ENCODE peak calls at places on chromosomes 11 and 22, in four cellular contexts. T is IMR-90, M is K562, P is GM12878. C is an unnamed sample.

GRCh38 chr11:126546191-126546590 is 190.7 kb downstream of the ST3GAL4 start:
- DNase-seq in T (peak), M (no peak), P (no peak), C (no peak)

GRCh38 chr11:59641156-59641555 is 25.6 kb upstream of the OSBP start:
- DNase-seq in T (peak), M (no peak), P (no peak), C (no peak)

GRCh38 chr11:123434262-123434661 is 4.2 kb downstream of the GRAMD1B start:
- DNase-seq in T (peak), M (peak), P (no peak), C (peak)

GRCh38 chr22:37448521-37449150 is 21.4 kb upstream of the ELFN2 start:
- DNase-seq in T (no peak), M (no peak), P (no peak), C (no peak)

GRCh38 chr11:66694056-66694410 is 16.3 kb upstream of the RBM4B start:
- DNase-seq in T (no peak), M (no peak), P (no peak), C (no peak)

GRCh38 chr22:50710886-50711285 is 27.1 kb upstream of the ACR start:
- DNase-seq in T (no peak), M (no peak), P (no peak), C (no peak)

GRCh38 chr11:9688716-9689511 is 25.0 kb downstream of the SWAP70 start:
- DNase-seq in T (peak), M (no peak), P (peak), C (peak)

GRCh38 chr11:35083181-35084061 is 55.5 kb upstream of the CD44 start:
- DNase-seq in T (peak), M (no peak), P (peak), C (no peak)

GRCh38 chr11:120648706-120649250 is 137.2 kb downstream of the GRIK4 start:
- DNase-seq in T (no peak), M (no peak), P (no peak), C (no peak)

GRCh38 chr11:42065199-42065598 is 605.7 kb upstream of the LRRC4C start:
- DNase-seq in T (no peak), M (no peak), P (no peak), C (no peak)

GRCh38 chr11:94134651-94135512 is 6.2 kb downstream of the PANX1 start:
- DNase-seq in T (peak), M (peak), P (no peak), C (peak)

GRCh38 chr22:49937758-49938564 is 19.5 kb downstream of the CRELD2 start:
- DNase-seq in T (no peak), M (no peak), P (no peak), C (peak)

GRCh38 chr22:19879248-19879575 is 24.5 kb upstream of the GNB1L start:
- DNase-seq in T (no peak), M (no peak), P (no peak), C (no peak)

GRCh38 chr11:15711311-15711710 is 596.6 kb downstream of the INSC start:
- DNase-seq in T (no peak), M (no peak), P (no peak), C (no peak)

GRCh38 chr11:85236211-85236610 is 390.9 kb downstream of the DLG2 start:
- DNase-seq in T (no peak), M (no peak), P (no peak), C (no peak)

GRCh38 chr22:32852346-32853251 is 51.1 kb downstream of the TIMP3 start:
- DNase-seq in T (no peak), M (peak), P (no peak), C (no peak)

GRCh38 chr11:68890490-68891231 is 13.0 kb downstream of the MRPL21 start:
- DNase-seq in T (peak), M (no peak), P (no peak), C (peak)

GRCh38 chr11:107044503-107044902 is 26.2 kb upstream of the GUCY1A2 start:
- DNase-seq in T (no peak), M (no peak), P (no peak), C (no peak)

GRCh38 chr11:74288161-74288560 is 23.3 kb downstream of the P4HA3 start:
- DNase-seq in T (peak), M (peak), P (no peak), C (peak)

GRCh38 chr11:111344032-111344431 is 35.0 kb downstream of the POU2AF1 start:
- DNase-seq in T (peak), M (no peak), P (no peak), C (no peak)

GRCh38 chr22:10961043-10961860 is 4566.7 kb upstream of the OR11H1 start:
- DNase-seq in T (no peak), M (peak), P (no peak), C (no peak)

GRCh38 chr11:108125126-108125525 is 3.8 kb downstream of the ACAT1 start:
- DNase-seq in T (no peak), M (no peak), P (no peak), C (no peak)

GRCh38 chr11:36409152-36409713 is 100.8 kb downstream of the TRAF6 start:
- DNase-seq in T (peak), M (peak), P (no peak), C (peak)

GRCh38 chr11:69446108-69446507 is 35.4 kb upstream of the LINC01488 start:
- DNase-seq in T (no peak), M (no peak), P (no peak), C (no peak)

GRCh38 chr11:13869404-13869886 is 93.1 kb upstream of the SPON1 start:
- DNase-seq in T (no peak), M (no peak), P (no peak), C (no peak)

GRCh38 chr11:120381401-120381800 is 45.2 kb downstream of the ARHGEF12 start:
- DNase-seq in T (no peak), M (no peak), P (no peak), C (no peak)

GRCh38 chr11:643366-643765 is 6.3 kb downstream of the DRD4 start:
- DNase-seq in T (no peak), M (no peak), P (no peak), C (no peak)

GRCh38 chr11:82682003-82682751 is 51.5 kb downstream of the FAM181B start:
- DNase-seq in T (peak), M (peak), P (peak), C (peak)

GRCh38 chr11:8338138-8338537 is 74.5 kb upstream of the LMO1 start:
- DNase-seq in T (peak), M (peak), P (no peak), C (peak)

GRCh38 chr11:106998126-106998525 is 20.1 kb downstream of the GUCY1A2 start:
- DNase-seq in T (peak), M (no peak), P (no peak), C (no peak)

GRCh38 chr11:71182791-71183556 is 69.4 kb downstream of the SHANK2 start:
- DNase-seq in T (no peak), M (no peak), P (no peak), C (no peak)
- TF ChIP-seq FOS in T (no peak), M (no peak), P (no peak), C (no peak)

DNA sequence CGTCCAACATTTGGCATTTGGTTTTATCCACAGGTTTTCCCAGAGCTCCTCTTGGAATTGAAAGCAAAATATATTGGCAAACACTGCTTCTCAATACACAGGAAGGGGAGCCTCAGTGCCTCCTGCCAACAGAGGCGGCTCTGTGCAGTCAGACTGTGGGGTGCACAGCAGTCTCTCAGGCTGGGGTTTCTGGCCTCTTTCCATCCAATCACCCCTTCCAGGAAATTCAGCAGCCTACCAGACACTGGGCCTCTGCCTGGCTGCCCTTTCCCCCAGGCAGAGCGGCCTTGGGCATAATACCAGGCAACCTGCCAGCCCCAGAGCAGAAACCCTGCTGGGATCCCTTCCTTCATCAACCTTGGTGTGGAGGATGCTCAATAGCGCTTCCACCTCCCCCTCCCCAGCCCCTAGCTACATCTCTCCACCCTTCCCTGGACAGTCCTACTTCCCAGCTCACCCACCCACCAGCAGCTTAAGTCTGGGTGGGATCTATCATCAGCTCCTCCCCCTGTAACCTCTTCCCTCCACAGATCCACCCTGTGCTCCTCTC is 17.8 kb upstream of the RAPSN start:
- DNase-seq in T (no peak), M (no peak), P (no peak), C (peak)
- TF ChIP-seq FOS in T (no peak), M (no peak), P (no peak), C (no peak)

GRCh38 chr11:11265994-11266606 is 87.0 kb downstream of the CSNK2A3 start:
- DNase-seq in T (peak), M (peak), P (no peak), C (no peak)
- TF ChIP-seq FOS in T (no peak), M (no peak), P (no peak), C (no peak)

DNA sequence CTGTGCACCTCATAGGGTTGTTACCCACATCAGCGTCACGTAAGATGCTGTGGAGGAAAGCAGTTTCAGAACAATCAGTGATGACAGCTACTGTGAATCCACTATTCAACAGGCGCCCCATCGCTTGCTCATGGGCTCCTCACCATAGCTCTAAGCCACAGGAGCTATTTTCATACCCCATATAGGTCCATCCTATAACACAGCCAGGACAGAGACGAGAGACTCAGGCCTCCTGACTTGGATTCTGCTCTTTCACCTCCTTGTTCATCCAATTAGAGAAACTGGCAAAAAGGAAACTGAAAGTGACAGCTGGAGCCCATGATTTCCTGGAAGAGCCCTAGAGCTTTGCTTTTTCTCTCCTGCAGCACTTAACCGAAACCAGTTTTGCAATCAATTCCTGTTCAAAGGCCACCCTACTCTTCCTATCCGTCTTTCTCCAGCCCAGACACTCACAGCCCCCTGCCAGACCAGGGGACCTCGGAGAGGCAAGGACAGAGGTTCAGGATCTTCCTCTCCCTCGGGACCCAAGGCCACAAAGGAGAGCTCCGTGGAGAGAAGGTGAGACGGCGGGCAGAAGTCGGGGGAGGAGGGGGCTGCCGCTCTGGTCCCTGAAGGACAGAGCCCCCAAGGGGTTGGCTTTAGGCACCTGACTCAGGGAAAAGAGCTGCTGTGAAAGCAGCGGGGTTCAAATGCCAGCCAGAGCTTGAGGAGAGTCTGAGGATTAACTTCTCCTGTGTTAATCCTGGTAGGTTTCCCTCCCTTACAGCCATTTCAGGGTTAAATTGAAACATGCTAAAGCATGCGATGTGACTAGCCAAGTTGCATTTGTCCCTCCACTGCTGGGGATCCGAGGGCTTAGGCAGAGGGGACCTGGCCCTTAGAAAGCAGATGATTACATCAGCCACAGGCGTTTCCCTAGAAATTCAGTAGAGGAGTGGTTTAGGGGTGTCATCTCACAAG is at the start of gene APOL6:
- DNase-seq in T (peak), M (peak), P (peak), C (peak)
- TF ChIP-seq FOS in T (no peak), M (no peak), P (no peak), C (no peak)

GRCh38 chr22:41238570-41239442 is 1.9 kb downstream of the CHADL start:
- DNase-seq in T (no peak), M (no peak), P (no peak), C (no peak)

GRCh38 chr22:41239443-41240128 is 1.1 kb downstream of the CHADL start:
- DNase-seq in T (no peak), M (no peak), P (no peak), C (no peak)

GRCh38 chr22:41237036-41237706 is 3.6 kb downstream of the CHADL start:
- DNase-seq in T (no peak), M (no peak), P (no peak), C (no peak)

GRCh38 chr22:41240377-41241132 is at the start of gene CHADL:
- DNase-seq in T (no peak), M (no peak), P (no peak), C (no peak)

GRCh38 chr22:41237707-41238569 is 2.8 kb downstream of the CHADL start:
- DNase-seq in T (peak), M (no peak), P (peak), C (peak)
- TF ChIP-seq FOS in T (no peak), M (no peak), P (no peak), C (no peak)

GRCh38 chr22:26648011-26648497 is 9.3 kb upstream of the MIAT start:
- DNase-seq in T (no peak), M (no peak), P (no peak), C (no peak)
- TF ChIP-seq FOS in T (no peak), M (no peak), P (no peak), C (no peak)

GRCh38 chr22:45491841-45492240 is 10.8 kb upstream of the FBLN1 start:
- DNase-seq in T (no peak), M (no peak), P (no peak), C (no peak)

GRCh38 chr22:45490836-45491235 is 11.8 kb upstream of the FBLN1 start:
- DNase-seq in T (no peak), M (no peak), P (no peak), C (no peak)

GRCh38 chr22:45497268-45497667 is 5.4 kb upstream of the FBLN1 start:
- DNase-seq in T (peak), M (no peak), P (no peak), C (peak)

GRCh38 chr22:45496451-45496941 is 6.2 kb upstream of the FBLN1 start:
- DNase-seq in T (no peak), M (no peak), P (no peak), C (no peak)

DNA sequence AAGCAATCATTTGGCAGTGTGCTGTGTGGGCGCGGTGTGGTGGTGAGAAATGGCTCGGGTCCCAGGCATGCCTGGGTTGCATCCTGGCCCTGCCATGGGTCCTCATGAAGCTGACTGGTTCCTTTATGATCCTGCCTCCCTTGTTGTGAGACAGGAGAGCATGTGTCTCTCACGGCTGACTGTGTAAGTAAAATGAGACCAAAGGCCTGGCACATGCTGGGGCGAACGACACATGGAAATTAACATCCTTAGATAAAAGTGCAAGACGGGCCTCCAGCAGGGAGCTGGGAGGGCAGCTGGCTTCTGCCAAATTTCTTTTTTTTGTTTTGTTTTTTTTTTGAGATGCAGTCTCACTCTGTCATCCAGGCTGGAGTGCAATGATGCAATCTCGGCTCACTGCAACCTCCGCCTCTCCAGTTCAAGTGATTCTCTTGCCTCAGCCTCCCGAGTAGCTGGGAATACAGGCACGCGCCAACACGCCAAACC is 9.4 kb upstream of the FBLN1 start:
- DNase-seq in T (no peak), M (no peak), P (no peak), C (no peak)
- TF ChIP-seq FOS in T (no peak), M (no peak), P (no peak), C (no peak)

GRCh38 chr22:45227645-45228400 is 12.9 kb downstream of the KIAA0930 start:
- DNase-seq in T (no peak), M (no peak), P (no peak), C (no peak)
- TF ChIP-seq FOS in T (no peak), M (no peak), P (no peak), C (no peak)